ENCODE peak calls at places on chromosomes 12 and 14, in six cellular contexts. One of them, this sample, is unnamed.

GRCh38 chr14:99241314-99242035 is 30.5 kb downstream of the BCL11B start:
- ATAC-seq in activated CD8-positive, alpha-beta T cell treated with anti-CD3 and anti-CD28 coated beads for 36 hours: peak; percentile 28
- ATAC-seq in sciatic nerve: no peak
- ATAC-seq in naive thymus-derived CD8-positive, alpha-beta T cell: peak; percentile 38
- ATAC-seq in right cardiac atrium: no peak
- ATAC-seq in gastrocnemius medialis: no peak
- ATAC-seq in this sample: no peak

GRCh38 chr12:13843841-13844240 is 137.6 kb downstream of the GRIN2B start:
- ATAC-seq in naive thymus-derived CD8-positive, alpha-beta T cell: no peak
- ATAC-seq in right cardiac atrium: no peak
- ATAC-seq in sciatic nerve: no peak
- ATAC-seq in gastrocnemius medialis: no peak
- ATAC-seq in activated CD8-positive, alpha-beta T cell treated with anti-CD3 and anti-CD28 coated beads for 36 hours: no peak
- ATAC-seq in this sample: no peak

GRCh38 chr12:42468341-42468821 is 121.2 kb downstream of the PRICKLE1 start:
- ATAC-seq in sciatic nerve: peak; percentile 63
- ATAC-seq in activated CD8-positive, alpha-beta T cell treated with anti-CD3 and anti-CD28 coated beads for 36 hours: no peak
- ATAC-seq in naive thymus-derived CD8-positive, alpha-beta T cell: no peak
- ATAC-seq in gastrocnemius medialis: no peak
- ATAC-seq in right cardiac atrium: peak; percentile 71
- ATAC-seq in this sample: peak; percentile 34

GRCh38 chr12:9024512-9024911 is 35.2 kb downstream of the KLRG1 start:
- ATAC-seq in activated CD8-positive, alpha-beta T cell treated with anti-CD3 and anti-CD28 coated beads for 36 hours: peak; percentile 50
- ATAC-seq in right cardiac atrium: no peak
- ATAC-seq in sciatic nerve: no peak
- ATAC-seq in gastrocnemius medialis: no peak
- ATAC-seq in naive thymus-derived CD8-positive, alpha-beta T cell: peak; percentile 18
- ATAC-seq in this sample: no peak

GRCh38 chr14:71610149-71610548 is 322.1 kb upstream of the RGS6 start:
- ATAC-seq in sciatic nerve: no peak
- ATAC-seq in activated CD8-positive, alpha-beta T cell treated with anti-CD3 and anti-CD28 coated beads for 36 hours: no peak
- ATAC-seq in right cardiac atrium: no peak
- ATAC-seq in naive thymus-derived CD8-positive, alpha-beta T cell: no peak
- ATAC-seq in gastrocnemius medialis: no peak
- ATAC-seq in this sample: no peak

GRCh38 chr12:99605-100004 is 33.0 kb downstream of the IQSEC3 start:
- ATAC-seq in gastrocnemius medialis: no peak
- ATAC-seq in right cardiac atrium: no peak
- ATAC-seq in naive thymus-derived CD8-positive, alpha-beta T cell: no peak
- ATAC-seq in activated CD8-positive, alpha-beta T cell treated with anti-CD3 and anti-CD28 coated beads for 36 hours: no peak
- ATAC-seq in sciatic nerve: peak; percentile 46
- ATAC-seq in this sample: no peak

GRCh38 chr14:32826404-32827082 is 112.1 kb upstream of the NPAS3 start:
- ATAC-seq in activated CD8-positive, alpha-beta T cell treated with anti-CD3 and anti-CD28 coated beads for 36 hours: no peak
- ATAC-seq in gastrocnemius medialis: no peak
- ATAC-seq in right cardiac atrium: peak; percentile 55
- ATAC-seq in naive thymus-derived CD8-positive, alpha-beta T cell: no peak
- ATAC-seq in sciatic nerve: peak; percentile 70
- ATAC-seq in this sample: no peak

GRCh38 chr12:101616027-101616494 is 21.3 kb downstream of the MYBPC1 start:
- ATAC-seq in activated CD8-positive, alpha-beta T cell treated with anti-CD3 and anti-CD28 coated beads for 36 hours: no peak
- ATAC-seq in gastrocnemius medialis: peak; percentile 26
- ATAC-seq in right cardiac atrium: peak; percentile 37
- ATAC-seq in sciatic nerve: peak; percentile 85
- ATAC-seq in naive thymus-derived CD8-positive, alpha-beta T cell: peak; percentile 49
- ATAC-seq in this sample: peak; percentile 81

GRCh38 chr12:101108130-101108529 is 101.9 kb downstream of the SLC5A8 start:
- ATAC-seq in gastrocnemius medialis: no peak
- ATAC-seq in naive thymus-derived CD8-positive, alpha-beta T cell: no peak
- ATAC-seq in sciatic nerve: no peak
- ATAC-seq in activated CD8-positive, alpha-beta T cell treated with anti-CD3 and anti-CD28 coated beads for 36 hours: no peak
- ATAC-seq in right cardiac atrium: no peak
- ATAC-seq in this sample: no peak

GRCh38 chr12:67988600-67988999 is 647 bp upstream of the IFNG-AS1 start:
- ATAC-seq in right cardiac atrium: no peak
- ATAC-seq in naive thymus-derived CD8-positive, alpha-beta T cell: no peak
- ATAC-seq in sciatic nerve: no peak
- ATAC-seq in activated CD8-positive, alpha-beta T cell treated with anti-CD3 and anti-CD28 coated beads for 36 hours: peak; percentile 43
- ATAC-seq in gastrocnemius medialis: no peak
- ATAC-seq in this sample: no peak

GRCh38 chr12:14842315-14842714 is 1.0 kb downstream of the ART4 start:
- ATAC-seq in naive thymus-derived CD8-positive, alpha-beta T cell: no peak
- ATAC-seq in activated CD8-positive, alpha-beta T cell treated with anti-CD3 and anti-CD28 coated beads for 36 hours: no peak
- ATAC-seq in gastrocnemius medialis: no peak
- ATAC-seq in sciatic nerve: no peak
- ATAC-seq in right cardiac atrium: no peak
- ATAC-seq in this sample: no peak

GRCh38 chr14:75876526-75876925 is 105.3 kb downstream of the TGFB3 start:
- ATAC-seq in activated CD8-positive, alpha-beta T cell treated with anti-CD3 and anti-CD28 coated beads for 36 hours: no peak
- ATAC-seq in right cardiac atrium: peak; percentile 69
- ATAC-seq in sciatic nerve: peak; percentile 55
- ATAC-seq in naive thymus-derived CD8-positive, alpha-beta T cell: no peak
- ATAC-seq in gastrocnemius medialis: no peak
- ATAC-seq in this sample: peak; percentile 34

GRCh38 chr14:101665478-101666078 is 95.9 kb upstream of the PPP2R5C start:
- ATAC-seq in naive thymus-derived CD8-positive, alpha-beta T cell: no peak
- ATAC-seq in right cardiac atrium: no peak
- ATAC-seq in sciatic nerve: no peak
- ATAC-seq in gastrocnemius medialis: no peak
- ATAC-seq in activated CD8-positive, alpha-beta T cell treated with anti-CD3 and anti-CD28 coated beads for 36 hours: peak; percentile 37
- ATAC-seq in this sample: no peak

GRCh38 chr14:73105050-73105449 is 31.3 kb upstream of the PSEN1 start:
- ATAC-seq in activated CD8-positive, alpha-beta T cell treated with anti-CD3 and anti-CD28 coated beads for 36 hours: no peak
- ATAC-seq in gastrocnemius medialis: no peak
- ATAC-seq in naive thymus-derived CD8-positive, alpha-beta T cell: no peak
- ATAC-seq in sciatic nerve: no peak
- ATAC-seq in right cardiac atrium: no peak
- ATAC-seq in this sample: no peak

GRCh38 chr14:20400965-20401593 is 12.2 kb downstream of the TEP1 start:
- ATAC-seq in sciatic nerve: no peak
- ATAC-seq in right cardiac atrium: no peak
- ATAC-seq in gastrocnemius medialis: no peak
- ATAC-seq in naive thymus-derived CD8-positive, alpha-beta T cell: no peak
- ATAC-seq in activated CD8-positive, alpha-beta T cell treated with anti-CD3 and anti-CD28 coated beads for 36 hours: peak; percentile 95
- ATAC-seq in this sample: no peak

GRCh38 chr12:46590991-46591703 is 218.6 kb upstream of the SLC38A2 start:
- ATAC-seq in activated CD8-positive, alpha-beta T cell treated with anti-CD3 and anti-CD28 coated beads for 36 hours: no peak
- ATAC-seq in right cardiac atrium: no peak
- ATAC-seq in naive thymus-derived CD8-positive, alpha-beta T cell: no peak
- ATAC-seq in gastrocnemius medialis: no peak
- ATAC-seq in sciatic nerve: no peak
- ATAC-seq in this sample: no peak

GRCh38 chr12:68623059-68623458 is 12.4 kb downstream of the RAP1B start:
- ATAC-seq in gastrocnemius medialis: no peak
- ATAC-seq in naive thymus-derived CD8-positive, alpha-beta T cell: no peak
- ATAC-seq in right cardiac atrium: no peak
- ATAC-seq in sciatic nerve: no peak
- ATAC-seq in activated CD8-positive, alpha-beta T cell treated with anti-CD3 and anti-CD28 coated beads for 36 hours: no peak
- ATAC-seq in this sample: no peak

GRCh38 chr12:97324471-97324870 is 138.1 kb upstream of the RMST start:
- ATAC-seq in activated CD8-positive, alpha-beta T cell treated with anti-CD3 and anti-CD28 coated beads for 36 hours: no peak
- ATAC-seq in gastrocnemius medialis: no peak
- ATAC-seq in naive thymus-derived CD8-positive, alpha-beta T cell: no peak
- ATAC-seq in right cardiac atrium: no peak
- ATAC-seq in sciatic nerve: no peak
- ATAC-seq in this sample: no peak

GRCh38 chr14:22008098-22008412 is 334.4 kb upstream of the OR4E1 start:
- ATAC-seq in activated CD8-positive, alpha-beta T cell treated with anti-CD3 and anti-CD28 coated beads for 36 hours: no peak
- ATAC-seq in gastrocnemius medialis: no peak
- ATAC-seq in naive thymus-derived CD8-positive, alpha-beta T cell: peak; percentile 66
- ATAC-seq in right cardiac atrium: no peak
- ATAC-seq in sciatic nerve: no peak
- ATAC-seq in this sample: no peak

GRCh38 chr12:4011597-4011996 is 138.4 kb upstream of the PARP11 start:
- ATAC-seq in activated CD8-positive, alpha-beta T cell treated with anti-CD3 and anti-CD28 coated beads for 36 hours: no peak
- ATAC-seq in gastrocnemius medialis: no peak
- ATAC-seq in naive thymus-derived CD8-positive, alpha-beta T cell: no peak
- ATAC-seq in right cardiac atrium: no peak
- ATAC-seq in sciatic nerve: no peak
- ATAC-seq in this sample: no peak

GRCh38 chr12:93442411-93443340 is 929 bp upstream of the UBE2N start:
- ATAC-seq in gastrocnemius medialis: peak; percentile 3
- ATAC-seq in right cardiac atrium: peak; percentile 22
- ATAC-seq in naive thymus-derived CD8-positive, alpha-beta T cell: no peak
- ATAC-seq in sciatic nerve: peak; percentile 5
- ATAC-seq in activated CD8-positive, alpha-beta T cell treated with anti-CD3 and anti-CD28 coated beads for 36 hours: no peak
- ATAC-seq in this sample: no peak

GRCh38 chr14:95440951-95441350 is 75.5 kb downstream of the SYNE3 start:
- ATAC-seq in activated CD8-positive, alpha-beta T cell treated with anti-CD3 and anti-CD28 coated beads for 36 hours: no peak
- ATAC-seq in naive thymus-derived CD8-positive, alpha-beta T cell: no peak
- ATAC-seq in sciatic nerve: no peak
- ATAC-seq in gastrocnemius medialis: no peak
- ATAC-seq in right cardiac atrium: no peak
- ATAC-seq in this sample: no peak

GRCh38 chr12:2319747-2320146 is 267.0 kb downstream of the CACNA1C start:
- ATAC-seq in naive thymus-derived CD8-positive, alpha-beta T cell: no peak
- ATAC-seq in sciatic nerve: no peak
- ATAC-seq in right cardiac atrium: peak; percentile 4
- ATAC-seq in activated CD8-positive, alpha-beta T cell treated with anti-CD3 and anti-CD28 coated beads for 36 hours: no peak
- ATAC-seq in gastrocnemius medialis: no peak
- ATAC-seq in this sample: no peak

GRCh38 chr12:52043386-52044212 is 7.6 kb upstream of the NR4A1 start:
- ATAC-seq in activated CD8-positive, alpha-beta T cell treated with anti-CD3 and anti-CD28 coated beads for 36 hours: no peak
- ATAC-seq in gastrocnemius medialis: peak; percentile 65
- ATAC-seq in right cardiac atrium: peak; percentile 24
- ATAC-seq in naive thymus-derived CD8-positive, alpha-beta T cell: no peak
- ATAC-seq in sciatic nerve: peak; percentile 10
- ATAC-seq in this sample: peak; percentile 11

GRCh38 chr12:54160807-54161480 is 27.8 kb downstream of the SMUG1 start:
- ATAC-seq in sciatic nerve: no peak
- ATAC-seq in right cardiac atrium: no peak
- ATAC-seq in gastrocnemius medialis: no peak
- ATAC-seq in activated CD8-positive, alpha-beta T cell treated with anti-CD3 and anti-CD28 coated beads for 36 hours: no peak
- ATAC-seq in naive thymus-derived CD8-positive, alpha-beta T cell: no peak
- ATAC-seq in this sample: no peak

GRCh38 chr14:78959674-78960264 is 789.6 kb downstream of the NRXN3 start:
- ATAC-seq in right cardiac atrium: peak; percentile 78
- ATAC-seq in naive thymus-derived CD8-positive, alpha-beta T cell: no peak
- ATAC-seq in gastrocnemius medialis: peak; percentile 69
- ATAC-seq in activated CD8-positive, alpha-beta T cell treated with anti-CD3 and anti-CD28 coated beads for 36 hours: no peak
- ATAC-seq in sciatic nerve: peak; percentile 77
- ATAC-seq in this sample: peak; percentile 71

GRCh38 chr14:23518716-23519115 is 32.8 kb downstream of the ZFHX2 start:
- ATAC-seq in right cardiac atrium: no peak
- ATAC-seq in activated CD8-positive, alpha-beta T cell treated with anti-CD3 and anti-CD28 coated beads for 36 hours: no peak
- ATAC-seq in naive thymus-derived CD8-positive, alpha-beta T cell: no peak
- ATAC-seq in gastrocnemius medialis: no peak
- ATAC-seq in sciatic nerve: no peak
- ATAC-seq in this sample: no peak

GRCh38 chr14:32711103-32711680 is 227.5 kb upstream of the NPAS3 start:
- ATAC-seq in sciatic nerve: no peak
- ATAC-seq in gastrocnemius medialis: peak; percentile 47
- ATAC-seq in naive thymus-derived CD8-positive, alpha-beta T cell: no peak
- ATAC-seq in right cardiac atrium: peak; percentile 53
- ATAC-seq in activated CD8-positive, alpha-beta T cell treated with anti-CD3 and anti-CD28 coated beads for 36 hours: no peak
- ATAC-seq in this sample: peak; percentile 14

GRCh38 chr12:128318946-128319345 is 52.0 kb downstream of the TMEM132C start:
- ATAC-seq in gastrocnemius medialis: no peak
- ATAC-seq in sciatic nerve: no peak
- ATAC-seq in naive thymus-derived CD8-positive, alpha-beta T cell: no peak
- ATAC-seq in right cardiac atrium: no peak
- ATAC-seq in activated CD8-positive, alpha-beta T cell treated with anti-CD3 and anti-CD28 coated beads for 36 hours: no peak
- ATAC-seq in this sample: no peak

GRCh38 chr14:58878740-58879139 is 241.0 kb downstream of the DACT1 start:
- ATAC-seq in sciatic nerve: no peak
- ATAC-seq in right cardiac atrium: no peak
- ATAC-seq in gastrocnemius medialis: no peak
- ATAC-seq in activated CD8-positive, alpha-beta T cell treated with anti-CD3 and anti-CD28 coated beads for 36 hours: no peak
- ATAC-seq in naive thymus-derived CD8-positive, alpha-beta T cell: no peak
- ATAC-seq in this sample: no peak

GRCh38 chr12:40226652-40227051 is 1.9 kb downstream of the LRRK2 start:
- ATAC-seq in sciatic nerve: peak; percentile 85
- ATAC-seq in right cardiac atrium: peak; percentile 89
- ATAC-seq in naive thymus-derived CD8-positive, alpha-beta T cell: no peak
- ATAC-seq in activated CD8-positive, alpha-beta T cell treated with anti-CD3 and anti-CD28 coated beads for 36 hours: no peak
- ATAC-seq in gastrocnemius medialis: peak; percentile 33
- ATAC-seq in this sample: peak; percentile 77

This sample was measured in gastroesophageal sphincter.